ENCODE peak calls at places on chromosomes 16 and 17, in five cellular contexts. One of them, this sample, is unnamed.

GRCh38 chr17:63598284-63598683 is 2.4 kb upstream of the TACO1 start:
- DNase-seq in sigmoid colon: no peak
- DNase-seq in heart left ventricle: no peak
- DNase-seq in breast epithelium: no peak
- DNase-seq in aorta: no peak
- DNase-seq in this sample: no peak

GRCh38 chr17:21072623-21073278 is 29.9 kb upstream of the USP22 start:
- DNase-seq in sigmoid colon: no peak
- DNase-seq in heart left ventricle: no peak
- DNase-seq in breast epithelium: no peak
- DNase-seq in aorta: no peak
- DNase-seq in this sample: no peak

GRCh38 chr17:65374966-65375365 is 186.5 kb downstream of the AXIN2 start:
- DNase-seq in sigmoid colon: no peak
- DNase-seq in heart left ventricle: no peak
- DNase-seq in breast epithelium: no peak
- DNase-seq in aorta: no peak
- DNase-seq in this sample: no peak

GRCh38 chr17:3590231-3590630 is 19.0 kb downstream of the TRPV1 start:
- DNase-seq in sigmoid colon: no peak
- DNase-seq in heart left ventricle: no peak
- DNase-seq in breast epithelium: no peak
- DNase-seq in aorta: peak
- DNase-seq in this sample: no peak

GRCh38 chr17:62653002-62653830 is 25.7 kb downstream of the MRC2 start:
- DNase-seq in sigmoid colon: peak
- DNase-seq in heart left ventricle: peak
- DNase-seq in breast epithelium: no peak
- DNase-seq in aorta: peak
- DNase-seq in this sample: peak

GRCh38 chr17:68711858-68712257 is 110.7 kb upstream of the FAM20A start:
- DNase-seq in sigmoid colon: no peak
- DNase-seq in heart left ventricle: no peak
- DNase-seq in breast epithelium: no peak
- DNase-seq in aorta: no peak
- DNase-seq in this sample: no peak

GRCh38 chr16:58498341-58499091 is 1.4 kb upstream of the NDRG4 start:
- DNase-seq in sigmoid colon: no peak
- DNase-seq in heart left ventricle: no peak
- DNase-seq in breast epithelium: peak
- DNase-seq in aorta: peak
- DNase-seq in this sample: peak

GRCh38 chr17:42618442-42619150 is 9.1 kb downstream of the TUBG1 start:
- DNase-seq in sigmoid colon: no peak
- DNase-seq in heart left ventricle: peak
- DNase-seq in breast epithelium: no peak
- DNase-seq in aorta: no peak
- DNase-seq in this sample: no peak

GRCh38 chr17:16997514-16998429 is 25.9 kb upstream of the TNFRSF13B start:
- DNase-seq in sigmoid colon: peak
- DNase-seq in heart left ventricle: peak
- DNase-seq in breast epithelium: peak
- DNase-seq in aorta: no peak
- DNase-seq in this sample: peak

GRCh38 chr17:39223907-39224777 is 1.6 kb downstream of the STAC2 start:
- DNase-seq in sigmoid colon: no peak
- DNase-seq in heart left ventricle: no peak
- DNase-seq in breast epithelium: no peak
- DNase-seq in aorta: no peak
- DNase-seq in this sample: no peak

GRCh38 chr16:88078111-88078775 is 127.0 kb downstream of the BANP start:
- DNase-seq in sigmoid colon: no peak
- DNase-seq in heart left ventricle: peak
- DNase-seq in breast epithelium: no peak
- DNase-seq in aorta: peak
- DNase-seq in this sample: peak

GRCh38 chr16:74680681-74681080 is 14.0 kb upstream of the RFWD3 start:
- DNase-seq in sigmoid colon: no peak
- DNase-seq in heart left ventricle: no peak
- DNase-seq in breast epithelium: no peak
- DNase-seq in aorta: no peak
- DNase-seq in this sample: no peak

GRCh38 chr16:74575175-74575804 is 31.6 kb downstream of the GLG1 start:
- DNase-seq in sigmoid colon: no peak
- DNase-seq in heart left ventricle: no peak
- DNase-seq in breast epithelium: no peak
- DNase-seq in aorta: no peak
- DNase-seq in this sample: no peak

GRCh38 chr16:64290461-64290860 is 831.4 kb downstream of the CDH11 start:
- DNase-seq in sigmoid colon: no peak
- DNase-seq in heart left ventricle: no peak
- DNase-seq in breast epithelium: no peak
- DNase-seq in aorta: no peak
- DNase-seq in this sample: no peak

GRCh38 chr17:61196302-61196704 is 203.3 kb upstream of the TBX2 start:
- DNase-seq in sigmoid colon: no peak
- DNase-seq in heart left ventricle: no peak
- DNase-seq in breast epithelium: no peak
- DNase-seq in aorta: no peak
- DNase-seq in this sample: no peak

GRCh38 chr16:84699712-84700517 is at the start of gene USP10:
- DNase-seq in sigmoid colon: peak
- DNase-seq in heart left ventricle: peak
- DNase-seq in breast epithelium: peak
- DNase-seq in aorta: peak
- DNase-seq in this sample: peak

GRCh38 chr17:77852666-77853207 is 105.8 kb upstream of the TNRC6C start:
- DNase-seq in sigmoid colon: no peak
- DNase-seq in heart left ventricle: no peak
- DNase-seq in breast epithelium: no peak
- DNase-seq in aorta: peak
- DNase-seq in this sample: peak

GRCh38 chr17:39235555-39236221 is 9.9 kb upstream of the STAC2 start:
- DNase-seq in sigmoid colon: no peak
- DNase-seq in heart left ventricle: peak
- DNase-seq in breast epithelium: no peak
- DNase-seq in aorta: no peak
- DNase-seq in this sample: no peak

GRCh38 chr17:79834575-79835469 is 4.4 kb downstream of the CBX4 start:
- DNase-seq in sigmoid colon: no peak
- DNase-seq in heart left ventricle: peak
- DNase-seq in breast epithelium: no peak
- DNase-seq in aorta: no peak
- DNase-seq in this sample: peak

DNA sequence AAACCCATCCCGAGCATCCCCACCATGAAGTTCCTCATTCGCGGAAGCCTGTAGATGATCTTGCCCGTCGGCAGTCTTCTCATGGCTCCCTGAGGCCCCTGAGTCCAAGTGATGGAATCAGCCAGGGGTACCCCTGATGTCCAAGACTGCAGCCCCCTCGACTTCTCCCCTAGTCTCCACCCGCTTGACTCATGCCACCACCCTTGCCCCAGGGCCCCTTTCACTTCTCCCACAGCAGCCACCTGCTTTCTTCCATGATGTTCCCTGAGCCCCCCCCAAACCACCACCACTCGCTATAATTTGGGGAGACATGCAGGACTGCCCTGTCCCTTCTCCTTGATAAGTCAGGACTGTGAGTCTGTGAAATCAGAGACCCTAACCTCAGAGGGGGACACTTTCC is 11.4 kb downstream of the BEAN1 start:
- DNase-seq in sigmoid colon: no peak
- DNase-seq in heart left ventricle: no peak
- DNase-seq in breast epithelium: no peak
- DNase-seq in aorta: peak
- DNase-seq in this sample: no peak
- H3K27ac ChIP-seq in sigmoid colon: no peak
- H3K27ac ChIP-seq in heart left ventricle: no peak
- H3K27ac ChIP-seq in breast epithelium: no peak
- H3K27ac ChIP-seq in aorta: no peak
- H3K27ac ChIP-seq in this sample: no peak

GRCh38 chr17:36641331-36641876 is 40.0 kb downstream of the MRM1 start:
- DNase-seq in sigmoid colon: no peak
- DNase-seq in heart left ventricle: no peak
- DNase-seq in breast epithelium: no peak
- DNase-seq in aorta: no peak
- DNase-seq in this sample: peak
- H3K4me3 ChIP-seq in sigmoid colon: peak
- H3K4me3 ChIP-seq in heart left ventricle: peak
- H3K4me3 ChIP-seq in breast epithelium: peak
- H3K4me3 ChIP-seq in aorta: no peak
- H3K4me3 ChIP-seq in this sample: peak

GRCh38 chr17:10061131-10061581 is 137.2 kb downstream of the GAS7 start:
- DNase-seq in sigmoid colon: no peak
- DNase-seq in heart left ventricle: no peak
- DNase-seq in breast epithelium: no peak
- DNase-seq in aorta: peak
- DNase-seq in this sample: no peak

GRCh38 chr17:10060526-10060925 is 137.9 kb downstream of the GAS7 start:
- DNase-seq in sigmoid colon: no peak
- DNase-seq in heart left ventricle: no peak
- DNase-seq in breast epithelium: no peak
- DNase-seq in aorta: peak
- DNase-seq in this sample: no peak

GRCh38 chr17:10062757-10063385 is 135.5 kb downstream of the GAS7 start:
- DNase-seq in sigmoid colon: peak
- DNase-seq in heart left ventricle: no peak
- DNase-seq in breast epithelium: no peak
- DNase-seq in aorta: peak
- DNase-seq in this sample: no peak

GRCh38 chr17:10058924-10059683 is 139.3 kb downstream of the GAS7 start:
- DNase-seq in sigmoid colon: peak
- DNase-seq in heart left ventricle: no peak
- DNase-seq in breast epithelium: no peak
- DNase-seq in aorta: peak
- DNase-seq in this sample: no peak

DNA sequence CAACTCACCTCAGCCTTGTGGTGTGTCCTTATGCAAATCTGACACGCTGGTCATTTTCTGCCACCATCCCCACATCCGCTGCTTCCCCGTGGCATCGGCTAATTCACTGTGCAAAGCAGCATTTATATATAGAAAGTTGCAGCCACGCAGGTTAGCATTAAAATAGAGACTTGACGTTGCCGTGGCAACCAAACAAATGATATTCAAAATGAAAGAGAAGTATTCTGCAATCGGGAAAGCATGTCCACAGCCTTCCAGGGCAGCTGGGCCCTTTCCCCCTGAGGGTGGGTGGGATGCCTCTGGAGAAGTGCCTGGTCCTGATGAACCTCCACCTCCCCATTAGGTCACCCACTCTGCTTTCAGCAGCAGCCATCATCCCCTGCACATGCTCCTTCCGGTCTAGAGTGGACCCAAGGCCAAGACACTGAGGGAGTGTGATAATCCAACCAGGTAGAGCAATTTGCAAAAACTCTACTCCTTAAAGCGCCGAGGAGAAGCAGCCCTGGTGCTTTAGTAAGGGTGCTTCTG is 138.7 kb downstream of the GAS7 start:
- DNase-seq in sigmoid colon: no peak
- DNase-seq in heart left ventricle: no peak
- DNase-seq in breast epithelium: no peak
- DNase-seq in aorta: peak
- DNase-seq in this sample: no peak
- H3K27ac ChIP-seq in sigmoid colon: peak
- H3K27ac ChIP-seq in heart left ventricle: peak
- H3K27ac ChIP-seq in breast epithelium: peak
- H3K27ac ChIP-seq in aorta: no peak
- H3K27ac ChIP-seq in this sample: no peak

DNA sequence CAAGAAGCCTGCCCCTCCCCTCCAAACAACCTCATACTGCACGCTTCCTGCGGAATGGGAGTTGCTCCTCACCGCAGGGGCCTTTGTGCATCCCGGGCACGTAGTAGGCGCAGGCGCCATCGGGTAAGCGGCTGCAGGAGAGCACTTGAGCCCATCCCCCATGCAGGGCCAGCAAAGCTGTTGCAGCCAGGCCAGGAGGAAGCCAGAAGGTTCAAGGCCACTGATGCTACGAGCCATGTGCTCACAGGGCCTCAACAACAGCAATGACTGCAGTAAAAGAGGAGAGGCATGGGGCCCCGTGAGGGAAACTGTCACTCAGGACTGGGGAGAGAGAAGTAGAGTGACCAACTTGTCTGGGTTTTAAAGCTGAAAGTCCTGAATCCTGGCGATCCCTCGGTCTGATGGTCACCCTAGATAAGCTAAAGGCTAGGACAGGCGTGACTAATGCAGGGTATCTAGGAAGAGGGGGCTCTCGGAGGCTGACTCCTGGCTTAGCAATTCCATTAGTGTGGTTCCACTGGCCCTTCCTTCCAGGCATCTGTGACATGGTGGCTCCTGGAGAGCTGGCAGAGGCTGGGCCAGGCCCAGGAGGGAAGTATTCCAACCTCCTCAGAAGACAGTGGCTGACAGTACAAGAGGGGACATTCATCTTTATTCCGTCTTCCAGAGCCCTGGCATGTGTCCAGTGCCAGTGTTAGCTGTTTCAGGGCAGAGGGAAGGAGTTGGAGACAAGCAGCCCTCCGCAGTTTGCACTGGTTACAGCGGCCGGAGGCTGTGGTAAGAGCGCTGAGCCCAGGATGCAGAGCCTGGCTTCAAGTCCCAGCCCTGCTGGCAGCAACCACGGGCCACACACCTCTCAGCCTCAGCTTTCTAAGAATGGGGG is 20.8 kb downstream of the GOSR2 start:
- DNase-seq in sigmoid colon: peak
- DNase-seq in heart left ventricle: no peak
- DNase-seq in breast epithelium: no peak
- DNase-seq in aorta: no peak
- DNase-seq in this sample: peak
- H3K4me3 ChIP-seq in sigmoid colon: no peak
- H3K4me3 ChIP-seq in heart left ventricle: no peak
- H3K4me3 ChIP-seq in breast epithelium: no peak
- H3K4me3 ChIP-seq in aorta: no peak
- H3K4me3 ChIP-seq in this sample: no peak

GRCh38 chr16:4377573-4378146 is 6.0 kb downstream of the VASN start:
- DNase-seq in sigmoid colon: no peak
- DNase-seq in heart left ventricle: peak
- DNase-seq in breast epithelium: no peak
- DNase-seq in aorta: no peak
- DNase-seq in this sample: no peak

GRCh38 chr16:4375717-4376116 is 4.1 kb downstream of the VASN start:
- DNase-seq in sigmoid colon: no peak
- DNase-seq in heart left ventricle: no peak
- DNase-seq in breast epithelium: no peak
- DNase-seq in aorta: no peak
- DNase-seq in this sample: no peak

GRCh38 chr16:4376820-4377572 is 5.3 kb downstream of the VASN start:
- DNase-seq in sigmoid colon: no peak
- DNase-seq in heart left ventricle: peak
- DNase-seq in breast epithelium: no peak
- DNase-seq in aorta: no peak
- DNase-seq in this sample: no peak

GRCh38 chr16:4378202-4378666 is 6.6 kb downstream of the VASN start:
- DNase-seq in sigmoid colon: no peak
- DNase-seq in heart left ventricle: peak
- DNase-seq in breast epithelium: no peak
- DNase-seq in aorta: peak
- DNase-seq in this sample: no peak

GRCh38 chr16:4376126-4376819 is 4.6 kb downstream of the VASN start:
- DNase-seq in sigmoid colon: peak
- DNase-seq in heart left ventricle: peak
- DNase-seq in breast epithelium: peak
- DNase-seq in aorta: peak
- DNase-seq in this sample: peak
- H3K27ac ChIP-seq in sigmoid colon: peak
- H3K27ac ChIP-seq in heart left ventricle: peak
- H3K27ac ChIP-seq in breast epithelium: peak
- H3K27ac ChIP-seq in aorta: peak
- H3K27ac ChIP-seq in this sample: peak

This sample was measured in kidney.